ENCODE peak calls at places on chromosomes 12 and 14, in six cellular contexts. J, N, W, M, X and G are unnamed samples.

GRCh38 chr12:89038831-89039509 is 313.3 kb downstream of the DUSP6 start:
- DNase-seq in J (no peak), M (no peak), X (no peak), W (no peak), N (no peak), G (no peak)

GRCh38 chr12:103800252-103800771 is 40.7 kb downstream of the NT5DC3 start:
- DNase-seq in W (peak; percentile 86), X (peak; percentile 87), N (no peak), J (no peak), M (peak; percentile 63), G (no peak)

GRCh38 chr14:20262642-20263128 is 23.6 kb downstream of the OR11H4 start:
- DNase-seq in W (no peak), J (no peak), X (no peak), M (no peak), N (peak; percentile 31), G (no peak)

GRCh38 chr12:68069276-68069675 is 80.0 kb downstream of the IFNG-AS1 start:
- DNase-seq in J (no peak), X (no peak), W (no peak), M (no peak), N (no peak), G (no peak)

GRCh38 chr12:48422060-48422459 is 50.3 kb upstream of the ANP32D start:
- DNase-seq in M (no peak), N (no peak), X (no peak), J (no peak), W (no peak), G (no peak)

GRCh38 chr12:109630107-109630506 is 56.5 kb downstream of the MVK start:
- DNase-seq in W (no peak), N (no peak), M (no peak), J (no peak), X (no peak), G (no peak)

GRCh38 chr12:3882896-3883564 is 9.8 kb upstream of the PARP11 start:
- DNase-seq in W (no peak), X (no peak), J (no peak), M (no peak), N (no peak), G (peak; percentile 35)

GRCh38 chr14:104136472-104137296 is 1.7 kb upstream of the KIF26A start:
- DNase-seq in W (peak; percentile 4), M (no peak), J (no peak), N (no peak), X (no peak), G (no peak)

GRCh38 chr12:5441497-5442236 is 9.8 kb downstream of the NTF3 start:
- DNase-seq in J (no peak), N (no peak), M (peak; percentile 39), W (peak; percentile 36), X (peak; percentile 70), G (no peak)

GRCh38 chr14:38111046-38111445 is 96.7 kb upstream of the SSTR1 start:
- DNase-seq in W (no peak), M (no peak), J (no peak), X (no peak), N (no peak), G (no peak)

GRCh38 chr12:54565658-54566552 is 16.5 kb downstream of the PDE1B start:
- DNase-seq in N (no peak), M (no peak), J (no peak), W (no peak), X (no peak), G (no peak)

GRCh38 chr14:95415993-95416392 is 96.3 kb upstream of the CLMN start:
- DNase-seq in N (no peak), W (no peak), J (no peak), X (no peak), M (no peak), G (no peak)

GRCh38 chr12:105204916-105205315 is 31.1 kb downstream of the APPL2 start:
- DNase-seq in N (no peak), J (no peak), M (peak; percentile 8), X (peak; percentile 11), W (no peak), G (no peak)

GRCh38 chr14:95038521-95039250 is 118.6 kb downstream of the DICER1 start:
- DNase-seq in N (no peak), X (no peak), J (no peak), M (no peak), W (no peak), G (no peak)

GRCh38 chr12:95417372-95417771 is 56.6 kb upstream of the METAP2 start:
- DNase-seq in W (no peak), J (no peak), X (no peak), N (no peak), M (no peak), G (no peak)

GRCh38 chr14:30754778-30755177 is 119.6 kb upstream of the COCH start:
- DNase-seq in M (no peak), X (no peak), J (no peak), N (no peak), W (no peak), G (no peak)

GRCh38 chr14:30759172-30760125 is 114.9 kb upstream of the COCH start:
- DNase-seq in M (no peak), X (no peak), J (no peak), N (no peak), W (no peak), G (no peak)

GRCh38 chr14:30757082-30757481 is 117.3 kb upstream of the COCH start:
- DNase-seq in X (no peak), W (no peak), M (no peak), J (no peak), N (no peak), G (no peak)

GRCh38 chr14:30753452-30753851 is 120.9 kb upstream of the COCH start:
- DNase-seq in N (no peak), J (no peak), W (no peak), X (no peak), M (no peak), G (no peak)

DNA sequence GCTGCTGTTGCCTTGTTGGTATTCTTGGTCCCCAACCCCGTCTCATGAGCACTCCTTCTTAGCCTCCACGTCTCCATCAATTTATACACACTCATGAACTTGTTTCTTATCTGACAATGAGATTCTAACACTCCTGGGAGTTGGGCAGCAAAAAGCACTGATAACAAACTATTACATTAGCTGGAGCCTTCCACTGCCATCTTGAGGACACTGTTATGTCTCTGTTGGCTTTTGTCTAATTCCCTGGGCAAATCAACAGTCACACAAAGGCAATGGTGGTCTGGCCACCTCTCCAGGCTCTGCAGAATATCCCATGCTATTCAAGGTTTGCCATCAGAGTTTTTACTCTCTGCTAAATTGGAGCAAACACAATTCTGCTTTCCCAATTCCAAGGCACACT is 117.8 kb upstream of the COCH start:
- DNase-seq in M (no peak), N (no peak), W (no peak), X (no peak), J (no peak), G (no peak)
- TF ChIP-seq CTCF in M (no peak), N (no peak), W (no peak), X (no peak), J (no peak), G (no peak)

GRCh38 chr14:66568220-66568619 is 60.3 kb downstream of the GPHN start:
- DNase-seq in J (no peak), N (no peak), W (no peak), X (no peak), M (no peak), G (no peak)
- TF ChIP-seq CTCF in J (no peak), N (no peak), W (no peak), X (no peak), M (no peak), G (no peak)

DNA sequence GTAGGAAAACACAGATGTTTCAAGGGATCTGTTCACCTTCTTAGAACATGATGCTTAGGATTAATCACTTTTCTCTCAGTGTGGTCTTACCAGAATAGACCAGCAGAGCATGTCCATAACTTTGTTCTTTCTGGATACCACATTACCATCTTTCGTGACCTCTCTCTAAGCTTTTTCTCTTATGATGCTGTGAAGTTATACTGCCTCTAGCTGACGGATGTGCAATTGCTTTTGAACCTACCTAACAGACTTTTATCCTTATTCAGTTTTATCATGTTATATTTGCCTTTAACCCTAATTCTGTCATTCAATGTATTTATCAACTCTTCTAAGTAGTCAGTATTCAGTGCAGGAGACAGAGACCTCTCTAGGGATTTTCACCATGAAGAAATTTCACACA is 246.7 kb downstream of the DACT1 start:
- DNase-seq in J (no peak), N (no peak), W (no peak), M (no peak), X (no peak), G (no peak)
- TF ChIP-seq CTCF in J (peak; percentile 34), N (peak; percentile 11), W (no peak), M (peak; percentile 24), X (no peak), G (no peak)

DNA sequence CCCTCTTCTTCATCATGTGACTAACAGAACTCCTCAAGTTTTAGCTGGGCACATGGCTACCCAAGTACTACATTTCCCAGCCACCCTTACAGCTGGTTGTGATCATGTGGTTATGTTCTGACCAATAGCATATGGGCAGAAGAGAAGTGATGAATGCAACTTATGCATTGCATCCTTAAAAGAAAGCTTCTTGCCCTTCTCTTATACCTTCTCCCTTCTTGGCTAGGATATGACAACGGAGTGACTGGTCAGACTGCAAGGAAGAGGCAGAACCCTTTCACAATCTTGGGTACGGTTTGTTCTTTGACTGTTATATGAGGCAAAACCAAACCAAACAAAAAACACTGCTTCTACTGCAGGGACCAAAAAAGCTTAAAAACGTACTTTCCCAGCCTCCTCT is 66.5 kb upstream of the MAX start:
- DNase-seq in M (no peak), J (no peak), X (no peak), N (no peak), W (no peak), G (no peak)
- TF ChIP-seq CTCF in M (no peak), J (no peak), X (no peak), N (no peak), W (no peak), G (no peak)

DNA sequence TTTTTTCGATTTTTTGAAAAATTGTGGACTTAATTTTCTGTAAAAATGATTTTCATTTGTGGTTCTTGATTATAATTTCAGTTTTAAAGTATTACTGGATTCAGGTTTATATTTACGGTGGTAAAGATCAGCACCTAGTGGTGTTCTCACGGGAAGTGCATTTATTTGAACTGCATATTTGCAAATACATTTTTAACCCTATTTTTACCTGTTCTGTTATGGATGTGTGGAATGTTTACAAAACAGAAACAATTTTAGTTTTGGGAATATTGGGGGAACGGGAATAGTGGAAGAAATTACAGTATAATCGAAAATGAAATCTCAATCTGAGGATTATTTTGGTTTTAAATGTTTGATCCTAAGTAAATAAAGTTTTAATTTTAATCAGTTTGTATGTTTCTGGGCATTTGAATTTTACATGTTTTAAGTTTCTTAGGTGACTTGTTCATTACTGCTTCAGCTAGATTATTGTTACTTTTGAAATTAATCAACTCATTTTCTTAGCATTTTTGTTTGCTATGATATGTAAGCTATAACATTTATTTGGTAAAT is 805 bp downstream of the ATF7IP start:
- DNase-seq in X (no peak), M (no peak), J (no peak), N (no peak), W (no peak), G (no peak)
- TF ChIP-seq CTCF in X (no peak), M (peak; percentile 19), J (peak; percentile 39), N (no peak), W (peak; percentile 58), G (no peak)